ENCODE peak calls at places on chromosomes 4 and X, in ten cellular contexts. P, U, N, A, S, L, V, H, I and W are unnamed samples.

GRCh38 chrX:4909245-4909830 is 1195.9 kb upstream of the PRKX start:
- DNase-seq in P (no peak), U (no peak), N (no peak), A (no peak), S (no peak), L (no peak), V (no peak), H (no peak), I (no peak), W (no peak)

GRCh38 chrX:111467896-111468295 is 43.5 kb upstream of the SERTM2 start:
- DNase-seq in P (no peak), U (peak), N (no peak), A (no peak), S (peak), L (no peak), V (peak), H (no peak), I (peak), W (no peak)

GRCh38 chrX:9197231-9197630 is 163.3 kb upstream of the FAM9B start:
- DNase-seq in P (no peak), U (peak), N (no peak), A (no peak), S (no peak), L (no peak), V (peak), H (peak), I (no peak), W (no peak)

GRCh38 chr4:91826186-91826585 is 477.6 kb upstream of the GRID2 start:
- DNase-seq in P (no peak), U (peak), N (peak), A (no peak), S (no peak), L (no peak), V (peak), H (peak), I (no peak), W (no peak)

GRCh38 chrX:46628406-46629371 is 55.1 kb downstream of the CHST7 start:
- DNase-seq in P (peak), U (peak), N (no peak), A (no peak), S (peak), L (no peak), V (peak), H (peak), I (peak), W (peak)

GRCh38 chr4:78720994-78721677 is 55.0 kb upstream of the BMP2K start:
- DNase-seq in P (peak), U (no peak), N (no peak), A (no peak), S (no peak), L (peak), V (no peak), H (no peak), I (peak), W (peak)

GRCh38 chr4:76585897-76586360 is 150.9 kb downstream of the SHROOM3 start:
- DNase-seq in P (peak), U (peak), N (peak), A (no peak), S (peak), L (peak), V (no peak), H (peak), I (peak), W (peak)

GRCh38 chr4:22739933-22740332 is 47.2 kb downstream of the GBA3 start:
- DNase-seq in P (no peak), U (no peak), N (no peak), A (peak), S (no peak), L (no peak), V (no peak), H (no peak), I (no peak), W (no peak)

GRCh38 chr4:175034986-175035705 is 117.0 kb downstream of the ADAM29 start:
- DNase-seq in P (no peak), U (no peak), N (peak), A (no peak), S (no peak), L (no peak), V (no peak), H (no peak), I (no peak), W (no peak)

GRCh38 chr4:79198886-79199591 is 126.8 kb downstream of the NAA11 start:
- DNase-seq in P (no peak), U (no peak), N (no peak), A (no peak), S (no peak), L (no peak), V (no peak), H (no peak), I (no peak), W (no peak)